ENCODE peak calls at places on chromosomes 16 and 17, in nine cellular contexts. J is lower lobe of right lung; L is AG10803; P is LHCN-M2; O is iPS-NIHi11; X is AG08396; F is naive thymus-derived CD4-positive, alpha-beta T cell; I is stimulated activated CD4-positive, alpha-beta T cell treated with anti-CD3 and anti-CD28 coated beads, Interleukin-15, amount 100 ng/mL, for 24 hours; V is T-helper 22 cell. W is an unnamed sample.

GRCh38 chr17:83014297-83014696 is 65.1 kb upstream of the METRNL start:
- DNase-seq in O (peak; percentile 11), V (no peak), X (no peak), P (no peak), L (no peak), I (no peak), J (no peak), F (no peak), W (no peak)

GRCh38 chr16:12119037-12119436 is 142.5 kb downstream of the SNX29 start:
- DNase-seq in P (no peak), I (no peak), J (no peak), F (no peak), O (no peak), V (no peak), L (no peak), X (no peak), W (no peak)

GRCh38 chr16:84032458-84033178 is 10.0 kb downstream of the SLC38A8 start:
- DNase-seq in F (no peak), J (no peak), X (no peak), V (no peak), O (peak; percentile 71), P (no peak), I (no peak), L (no peak), W (no peak)

GRCh38 chr17:80216473-80217456 is 3.4 kb downstream of the SGSH start:
- DNase-seq in L (no peak), J (no peak), P (no peak), O (no peak), V (no peak), F (no peak), I (no peak), X (no peak), W (no peak)

GRCh38 chr16:67666032-67666537 is 465 bp downstream of the ENKD1 start:
- DNase-seq in X (no peak), O (peak; percentile 74), J (peak; percentile 71), I (no peak), V (no peak), L (no peak), F (no peak), P (no peak), W (no peak)

GRCh38 chr16:4852221-4852872 is 5.1 kb downstream of the UBN1 start:
- DNase-seq in F (no peak), P (peak; percentile 37), O (no peak), I (no peak), V (no peak), J (no peak), X (peak; percentile 51), L (peak; percentile 21), W (peak; percentile 70)

GRCh38 chr17:8745586-8746500 is 1.2 kb upstream of the CCDC42 start:
- DNase-seq in X (peak; percentile 93), O (peak; percentile 96), V (peak; percentile 56), F (peak; percentile 72), I (peak; percentile 84), P (peak; percentile 26), L (peak; percentile 36), J (peak; percentile 85), W (peak; percentile 77)

GRCh38 chr16:48999034-48999433 is 282.6 kb downstream of the CBLN1 start:
- DNase-seq in V (no peak), P (no peak), J (no peak), F (no peak), X (no peak), O (no peak), L (no peak), I (no peak), W (no peak)

GRCh38 chr16:87278191-87279093 is 38.8 kb downstream of the C16orf95 start:
- DNase-seq in P (peak; percentile 62), V (no peak), F (peak; percentile 14), I (peak; percentile 65), O (peak; percentile 92), X (peak; percentile 94), J (peak; percentile 75), L (peak; percentile 80), W (peak; percentile 91)

GRCh38 chr16:635573-636205 is 416 bp downstream of the METTL26 start:
- DNase-seq in P (no peak), O (no peak), X (no peak), V (no peak), I (peak; percentile 43), F (no peak), L (no peak), J (no peak), W (no peak)

GRCh38 chr17:69960755-69961154 is 114.3 kb upstream of the KCNJ16 start:
- DNase-seq in P (no peak), L (no peak), F (no peak), O (no peak), I (no peak), J (peak; percentile 43), X (no peak), V (no peak), W (no peak)

GRCh38 chr17:68909066-68909465 is 46.1 kb downstream of the ABCA8 start:
- DNase-seq in P (peak; percentile 74), X (peak; percentile 69), I (no peak), V (no peak), J (no peak), F (no peak), O (no peak), L (peak; percentile 97), W (peak; percentile 8)

GRCh38 chr16:57042157-57043111 is 49.9 kb upstream of the CPNE2 start:
- DNase-seq in J (no peak), L (no peak), V (peak; percentile 60), I (peak; percentile 89), X (no peak), O (no peak), F (no peak), P (no peak), W (no peak)

GRCh38 chr17:12648498-12648897 is 17.2 kb upstream of the MYOCD start:
- DNase-seq in O (no peak), F (no peak), P (no peak), V (no peak), I (no peak), J (no peak), L (no peak), X (no peak), W (no peak)